ENCODE peak calls at places on chromosome 20, in ten cellular contexts. Q is A549, F is neural progenitor cell, U is astrocyte, T is K562, Z is mesendoderm, P is H9, L is fibroblast of lung, Y is osteoblast, R is IMR-90. K is an unnamed sample.

GRCh38 chr20:8855315-8855714 is 213.6 kb upstream of the PLCB4 start:
- DNase-seq in Q (no peak), F (no peak), U (peak), T (peak), Z (no peak), P (no peak), L (peak), Y (no peak), R (peak), K (no peak)

GRCh38 chr20:20219016-20219415 is 148.9 kb upstream of the INSM1 start:
- DNase-seq in Q (no peak), F (no peak), U (no peak), T (no peak), Z (no peak), P (no peak), L (no peak), Y (no peak), R (no peak), K (no peak)

GRCh38 chr20:32965115-32965514 is 39.1 kb downstream of the SUN5 start:
- DNase-seq in Q (no peak), F (no peak), U (no peak), T (no peak), Z (no peak), P (no peak), L (no peak), Y (no peak), R (no peak), K (no peak)

GRCh38 chr20:20273281-20273680 is 94.6 kb upstream of the INSM1 start:
- DNase-seq in Q (no peak), F (no peak), U (no peak), T (no peak), Z (no peak), P (no peak), L (no peak), Y (no peak), R (no peak), K (no peak)

GRCh38 chr20:24933266-24933908 is 15.7 kb upstream of the CST7 start:
- DNase-seq in Q (no peak), F (no peak), U (no peak), T (no peak), Z (no peak), P (no peak), L (no peak), Y (no peak), R (no peak), K (no peak)

GRCh38 chr20:42610070-42610469 is 579.6 kb downstream of the PTPRT start:
- DNase-seq in Q (no peak), F (no peak), U (no peak), T (no peak), Z (no peak), P (no peak), L (no peak), Y (no peak), R (no peak), K (no peak)

GRCh38 chr20:18237682-18238081 is 50.6 kb upstream of the ZNF133 start:
- DNase-seq in Q (no peak), F (no peak), U (no peak), T (no peak), Z (no peak), P (no peak), L (no peak), Y (no peak), R (no peak), K (no peak)

GRCh38 chr20:48492188-48493070 is 335.4 kb downstream of the PREX1 start:
- DNase-seq in Q (no peak), F (no peak), U (no peak), T (no peak), Z (no peak), P (no peak), L (no peak), Y (peak), R (no peak), K (no peak)

GRCh38 chr20:49987015-49987867 is 4.5 kb downstream of the SNAI1 start:
- DNase-seq in Q (no peak), F (peak), U (peak), T (no peak), Z (peak), P (no peak), L (no peak), Y (peak), R (peak), K (no peak)

GRCh38 chr20:14432597-14432996 is 95.2 kb upstream of the FLRT3 start:
- DNase-seq in Q (no peak), F (no peak), U (no peak), T (no peak), Z (peak), P (no peak), L (no peak), Y (no peak), R (no peak), K (no peak)

GRCh38 chr20:32036716-32037355 is 15.2 kb upstream of the HCK start:
- DNase-seq in Q (no peak), F (no peak), U (no peak), T (no peak), Z (no peak), P (no peak), L (peak), Y (peak), R (peak), K (no peak)

GRCh38 chr20:57402206-57403125 is 11.3 kb downstream of the RBM38 start:
- DNase-seq in Q (no peak), F (no peak), U (no peak), T (no peak), Z (no peak), P (no peak), L (no peak), Y (no peak), R (no peak), K (no peak)

GRCh38 chr20:56503911-56504310 is 20.6 kb upstream of the FAM209A start:
- DNase-seq in Q (no peak), F (no peak), U (no peak), T (no peak), Z (peak), P (no peak), L (no peak), Y (no peak), R (no peak), K (no peak)

GRCh38 chr20:60857708-60858107 is 394.4 kb upstream of the CDH4 start:
- DNase-seq in Q (no peak), F (no peak), U (peak), T (no peak), Z (no peak), P (no peak), L (peak), Y (no peak), R (peak), K (peak)

GRCh38 chr20:16363832-16364687 is 209.2 kb downstream of the KIF16B start:
- DNase-seq in Q (no peak), F (no peak), U (no peak), T (no peak), Z (no peak), P (no peak), L (peak), Y (no peak), R (no peak), K (no peak)

GRCh38 chr20:1700990-1701389 is 43.4 kb upstream of the SIRPG start:
- DNase-seq in Q (no peak), F (no peak), U (no peak), T (no peak), Z (no peak), P (no peak), L (peak), Y (no peak), R (no peak), K (no peak)

DNA sequence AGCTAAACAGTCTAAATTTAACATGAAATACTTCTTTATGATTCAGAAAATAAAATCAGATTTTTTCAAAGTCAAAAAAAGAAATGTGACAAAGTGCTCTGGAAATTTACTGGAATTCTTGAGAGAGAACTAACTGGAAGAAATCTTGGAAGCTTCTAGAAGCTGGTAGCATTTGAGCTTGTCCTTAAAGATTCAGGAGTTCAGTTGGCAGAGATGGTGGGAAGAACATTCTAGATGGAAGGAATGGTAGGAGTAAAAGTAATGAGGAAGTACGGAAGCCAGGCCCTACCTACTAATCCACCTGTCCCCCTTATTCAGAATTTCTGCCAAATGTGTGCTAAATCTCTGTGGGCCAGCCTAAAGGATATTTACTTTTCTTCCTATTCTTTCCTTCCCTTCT is 21.2 kb downstream of the RALY start:
- DNase-seq in Q (no peak), F (no peak), U (no peak), T (no peak), Z (no peak), P (no peak), L (no peak), Y (no peak), R (no peak), K (no peak)
- H3K27ac ChIP-seq in Q (no peak), F (no peak), U (no peak), T (no peak), Z (no peak), P (no peak), L (no peak), Y (no peak), R (no peak), K (no peak)

GRCh38 chr20:45779011-45779915 is 12.4 kb downstream of the WFDC3 start:
- DNase-seq in Q (peak), F (no peak), U (peak), T (peak), Z (no peak), P (no peak), L (peak), Y (peak), R (peak), K (peak)
- H3K4me2 ChIP-seq in Q (peak), F (no peak), U (peak), T (no peak), Z (no peak), P (no peak), L (peak), Y (peak), R (peak), K (peak)

GRCh38 chr20:36086767-36087166 is 67.8 kb upstream of the EPB41L1 start:
- DNase-seq in Q (peak), F (no peak), U (no peak), T (peak), Z (peak), P (no peak), L (no peak), Y (no peak), R (no peak), K (peak)
- H3K27ac ChIP-seq in Q (peak), F (no peak), U (no peak), T (peak), Z (no peak), P (no peak), L (no peak), Y (no peak), R (no peak), K (peak)

GRCh38 chr20:21325296-21325695 is 22.2 kb downstream of the XRN2 start:
- DNase-seq in Q (no peak), F (no peak), U (no peak), T (peak), Z (no peak), P (no peak), L (no peak), Y (no peak), R (peak), K (no peak)

GRCh38 chr20:21324126-21324525 is 21.0 kb downstream of the XRN2 start:
- DNase-seq in Q (no peak), F (no peak), U (no peak), T (no peak), Z (peak), P (no peak), L (no peak), Y (no peak), R (peak), K (no peak)

GRCh38 chr20:21322921-21323321 is 19.8 kb downstream of the XRN2 start:
- DNase-seq in Q (no peak), F (no peak), U (no peak), T (peak), Z (peak), P (no peak), L (no peak), Y (no peak), R (peak), K (peak)

GRCh38 chr20:21322083-21322710 is 19.1 kb downstream of the XRN2 start:
- DNase-seq in Q (no peak), F (no peak), U (no peak), T (no peak), Z (no peak), P (no peak), L (peak), Y (no peak), R (peak), K (peak)

GRCh38 chr20:21323640-21324039 is 20.5 kb downstream of the XRN2 start:
- DNase-seq in Q (no peak), F (no peak), U (peak), T (peak), Z (no peak), P (no peak), L (peak), Y (no peak), R (peak), K (peak)
- H3K4me2 ChIP-seq in Q (peak), F (no peak), U (peak), T (peak), Z (no peak), P (peak), L (peak), Y (no peak), R (peak), K (peak)

GRCh38 chr20:47233333-47234188 is 122.9 kb downstream of the ZMYND8 start:
- DNase-seq in Q (no peak), F (no peak), U (peak), T (no peak), Z (no peak), P (no peak), L (peak), Y (no peak), R (peak), K (no peak)
- H3K27ac ChIP-seq in Q (no peak), F (no peak), U (no peak), T (no peak), Z (no peak), P (no peak), L (no peak), Y (peak), R (peak), K (no peak)

DNA sequence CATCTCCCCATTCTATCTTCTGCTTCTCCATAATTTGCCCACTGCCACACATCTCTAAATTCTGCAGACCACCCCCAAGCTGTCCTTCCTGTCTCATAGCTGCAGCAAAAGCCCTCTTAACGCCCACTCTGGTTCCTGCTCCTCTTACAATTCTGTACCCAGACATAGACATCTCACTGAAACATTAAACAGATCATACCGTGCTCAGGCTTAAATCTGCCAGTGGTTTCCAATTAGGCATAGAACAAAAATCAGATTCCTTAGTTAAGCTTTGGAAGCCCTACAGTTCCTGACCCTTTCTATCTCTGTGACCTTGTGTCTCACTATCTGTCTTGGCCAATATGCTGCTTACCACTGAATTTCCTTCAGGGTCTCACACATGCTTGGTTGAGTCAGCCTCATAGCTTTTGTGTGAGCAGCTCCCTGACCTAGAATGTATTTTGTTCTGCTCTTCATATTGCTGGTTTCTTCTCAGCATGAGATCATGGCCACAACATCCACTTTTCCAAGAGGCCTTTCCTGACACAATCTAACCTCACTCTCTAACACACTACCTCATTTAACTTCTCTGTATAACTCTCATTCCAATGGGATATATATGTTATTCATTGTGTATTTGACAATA is 749.7 kb downstream of the MAFB start:
- DNase-seq in Q (no peak), F (no peak), U (peak), T (no peak), Z (no peak), P (no peak), L (no peak), Y (peak), R (no peak), K (no peak)
- H3K4me2 ChIP-seq in Q (no peak), F (no peak), U (no peak), T (no peak), Z (no peak), P (no peak), L (no peak), Y (no peak), R (no peak), K (no peak)

GRCh38 chr20:58991720-58992119 is 10.7 kb downstream of the NELFCD start:
- DNase-seq in Q (no peak), F (no peak), U (no peak), T (no peak), Z (no peak), P (no peak), L (no peak), Y (no peak), R (peak), K (no peak)

GRCh38 chr20:58992911-58993310 is 11.9 kb downstream of the NELFCD start:
- DNase-seq in Q (no peak), F (no peak), U (no peak), T (no peak), Z (no peak), P (no peak), L (no peak), Y (peak), R (no peak), K (no peak)

GRCh38 chr20:58988565-58988882 is 7.5 kb downstream of the NELFCD start:
- DNase-seq in Q (no peak), F (no peak), U (no peak), T (no peak), Z (no peak), P (no peak), L (no peak), Y (no peak), R (no peak), K (no peak)

GRCh38 chr20:58989196-58989595 is 8.1 kb downstream of the NELFCD start:
- DNase-seq in Q (no peak), F (no peak), U (no peak), T (no peak), Z (no peak), P (no peak), L (no peak), Y (no peak), R (no peak), K (no peak)

GRCh38 chr20:58990651-58991445 is 9.8 kb downstream of the NELFCD start:
- DNase-seq in Q (no peak), F (no peak), U (no peak), T (no peak), Z (no peak), P (no peak), L (no peak), Y (no peak), R (no peak), K (no peak)
- H3K27ac ChIP-seq in Q (no peak), F (no peak), U (no peak), T (no peak), Z (no peak), P (no peak), L (no peak), Y (no peak), R (no peak), K (no peak)

K was measured in mammary epithelial cell.